ENCODE peak calls at places on chromosome 4, in five cellular contexts. R, Z, E, T and H are unnamed samples.

GRCh38 chr4:15025693-15026092 is 23.4 kb downstream of the CPEB2 start:
- ATAC-seq in R (no peak), T (no peak), Z (no peak), E (no peak), H (no peak)

GRCh38 chr4:40055379-40055872 is 1.2 kb upstream of the N4BP2 start:
- ATAC-seq in E (peak; percentile 3), R (no peak), Z (no peak), T (no peak), H (no peak)

GRCh38 chr4:3340703-3341088 is 47.9 kb downstream of the RGS12 start:
- ATAC-seq in E (no peak), T (peak; percentile 27), Z (peak; percentile 81), R (peak; percentile 49), H (no peak)

GRCh38 chr4:187814737-187815465 is 180.7 kb upstream of the ZFP42 start:
- ATAC-seq in Z (no peak), R (no peak), E (no peak), T (peak; percentile 38), H (no peak)

GRCh38 chr4:71449040-71449439 is 110.2 kb downstream of the SLC4A4 start:
- ATAC-seq in T (no peak), E (no peak), R (no peak), Z (no peak), H (no peak)

GRCh38 chr4:121457278-121457875 is 76.6 kb upstream of the QRFPR start:
- ATAC-seq in Z (no peak), R (no peak), T (no peak), E (no peak), H (no peak)

GRCh38 chr4:138222041-138222440 is 20.1 kb downstream of the SLC7A11 start:
- ATAC-seq in T (no peak), E (no peak), Z (no peak), R (no peak), H (peak; percentile 39)

GRCh38 chr4:119315036-119315435 is 6.9 kb downstream of the FABP2 start:
- ATAC-seq in E (no peak), R (no peak), Z (no peak), T (no peak), H (no peak)

GRCh38 chr4:85491527-85491926 is 16.6 kb downstream of the ARHGAP24 start:
- ATAC-seq in R (no peak), T (no peak), Z (no peak), E (peak; percentile 81), H (no peak)

GRCh38 chr4:26899991-26900390 is 39.4 kb downstream of the STIM2 start:
- ATAC-seq in R (no peak), E (peak; percentile 26), Z (no peak), T (peak; percentile 86), H (no peak)

GRCh38 chr4:27088491-27088890 is 227.8 kb downstream of the STIM2 start:
- ATAC-seq in T (no peak), R (no peak), E (peak; percentile 19), Z (peak; percentile 16), H (no peak)

GRCh38 chr4:89319756-89320155 is 12.2 kb upstream of the GPRIN3 start:
- ATAC-seq in R (no peak), T (no peak), E (no peak), Z (no peak), H (no peak)

GRCh38 chr4:137819964-137820383 is 287.7 kb upstream of the PCDH18 start:
- ATAC-seq in T (peak; percentile 78), Z (peak; percentile 69), E (peak; percentile 97), R (peak; percentile 97), H (no peak)

GRCh38 chr4:150938417-150938816 is 76.7 kb downstream of the LRBA start:
- ATAC-seq in R (no peak), Z (no peak), T (peak; percentile 30), E (no peak), H (no peak)

GRCh38 chr4:52197351-52197750 is 146.2 kb downstream of the SPATA18 start:
- ATAC-seq in E (no peak), T (no peak), R (no peak), Z (no peak), H (no peak)

GRCh38 chr4:32789026-32789608 is 2068.9 kb downstream of the PCDH7 start:
- ATAC-seq in R (no peak), T (no peak), Z (no peak), E (no peak), H (no peak)

GRCh38 chr4:174012135-174012923 is 271.1 kb downstream of the FBXO8 start:
- ATAC-seq in T (no peak), R (no peak), Z (peak; percentile 46), E (no peak), H (no peak)

GRCh38 chr4:143289370-143289769 is 47.3 kb upstream of the GAB1 start:
- ATAC-seq in R (no peak), T (no peak), E (no peak), Z (no peak), H (no peak)

GRCh38 chr4:30718021-30718888 is 1.9 kb upstream of the PCDH7 start:
- ATAC-seq in T (no peak), E (peak; percentile 10), Z (no peak), R (no peak), H (peak; percentile 19)

GRCh38 chr4:147955827-147956565 is 224.1 kb downstream of the ARHGAP10 start:
- ATAC-seq in R (no peak), Z (no peak), E (no peak), T (no peak), H (no peak)

GRCh38 chr4:166274775-166275174 is 401.7 kb downstream of the TLL1 start:
- ATAC-seq in Z (no peak), E (no peak), R (no peak), T (no peak), H (no peak)

GRCh38 chr4:27178066-27178465 is 317.4 kb downstream of the STIM2 start:
- ATAC-seq in Z (no peak), T (no peak), E (no peak), R (no peak), H (no peak)

GRCh38 chr4:13264126-13264525 is 220.0 kb downstream of the RAB28 start:
- ATAC-seq in Z (no peak), R (no peak), T (no peak), E (no peak), H (no peak)

DNA sequence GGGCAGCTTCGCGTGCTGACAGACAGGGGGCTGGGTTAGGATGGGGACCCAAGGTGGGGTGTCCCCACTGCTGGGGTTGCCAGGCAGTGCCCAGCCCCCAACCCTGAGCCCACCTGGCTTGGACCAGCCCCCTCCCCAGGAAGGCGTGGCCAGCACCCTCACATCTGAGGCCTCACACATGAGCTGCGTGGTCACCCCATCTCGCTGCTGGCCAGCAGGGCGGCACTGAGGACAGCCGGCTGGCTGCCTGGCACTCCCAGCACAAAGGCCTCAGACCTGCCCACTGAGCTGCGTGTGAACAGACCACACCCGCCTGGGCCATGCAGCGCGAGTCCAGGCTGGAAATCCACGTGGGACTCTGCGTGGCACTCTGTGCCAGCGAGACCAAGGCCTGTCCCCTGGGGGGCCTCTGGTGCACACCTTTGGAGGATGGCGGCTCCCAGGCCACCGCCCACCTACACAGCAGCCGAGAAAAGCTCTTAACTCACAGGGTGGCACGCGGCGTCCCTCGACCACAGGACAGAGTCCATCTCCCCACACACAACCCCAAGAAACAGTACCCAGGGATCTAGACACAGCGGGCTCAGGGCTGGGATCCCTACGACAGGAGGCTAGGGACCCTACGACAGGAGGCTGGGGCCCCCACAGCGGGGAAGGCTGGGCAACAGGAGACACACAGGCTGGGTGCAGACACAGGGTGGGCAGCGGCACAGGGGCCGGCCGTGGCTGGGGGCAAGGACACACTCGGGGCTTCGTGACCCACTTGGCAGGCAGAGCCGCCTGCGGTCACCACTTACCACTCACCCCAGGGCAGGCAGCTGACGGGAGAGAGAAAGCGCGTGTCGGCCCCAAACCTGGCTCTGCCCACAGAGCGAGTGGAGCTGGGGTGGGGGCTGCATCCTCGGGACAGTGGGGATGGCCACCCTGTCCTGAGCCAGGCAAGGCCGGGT is 9.8 kb downstream of the DGKQ start:
- ATAC-seq in R (no peak), E (no peak), Z (no peak), T (no peak), H (no peak)
- TF ChIP-seq POLR2AphosphoS5 in R (no peak), E (no peak), Z (no peak), T (no peak), H (no peak)

GRCh38 chr4:168845897-168846296 is 164.2 kb downstream of the CBR4 start:
- ATAC-seq in Z (no peak), R (peak; percentile 42), T (no peak), E (peak; percentile 64), H (no peak)

GRCh38 chr4:168846414-168846813 is 163.6 kb downstream of the CBR4 start:
- ATAC-seq in T (no peak), E (no peak), R (no peak), Z (no peak), H (no peak)

GRCh38 chr4:168848977-168849687 is 160.9 kb downstream of the CBR4 start:
- ATAC-seq in R (no peak), Z (no peak), T (no peak), E (no peak), H (no peak)

GRCh38 chr4:168850016-168850415 is 160.0 kb downstream of the CBR4 start:
- ATAC-seq in T (no peak), E (no peak), Z (no peak), R (no peak), H (no peak)

DNA sequence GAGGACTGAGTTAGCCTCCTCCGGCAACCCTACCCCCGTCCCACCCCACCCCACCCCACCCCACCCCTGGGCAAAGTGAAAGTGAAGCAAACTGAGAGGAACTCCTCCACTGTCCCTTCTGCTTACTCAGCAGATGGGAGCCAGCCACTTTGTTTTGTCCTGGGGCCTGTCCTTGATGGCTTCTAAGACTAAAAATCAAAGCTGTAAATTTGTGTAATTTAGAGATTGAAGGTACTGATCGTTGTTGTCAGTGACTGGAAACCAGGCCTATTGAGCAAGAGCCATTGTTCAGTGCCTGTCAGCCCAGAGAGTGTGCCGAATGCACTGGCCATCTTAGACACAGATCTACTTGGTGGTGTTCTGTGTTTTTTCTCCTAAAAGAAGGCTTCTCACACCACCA is 161.9 kb downstream of the CBR4 start:
- ATAC-seq in T (no peak), R (peak; percentile 71), Z (no peak), E (peak; percentile 66), H (peak; percentile 42)
- H3K4me3 ChIP-seq in T (no peak overlapping the region), R (no peak overlapping the region), Z (peak overlapping the region; percentile 33), E (no peak overlapping the region), H (peak overlapping the region; percentile 23)

GRCh38 chr4:58767598-58767997 is 1657.4 kb upstream of the IGFBP7 start:
- ATAC-seq in R (no peak), Z (no peak), E (no peak), T (no peak), H (no peak)

GRCh38 chr4:58761563-58761962 is 1651.4 kb upstream of the IGFBP7 start:
- ATAC-seq in T (no peak), Z (no peak), E (peak; percentile 88), R (no peak), H (no peak)

GRCh38 chr4:58766763-58767162 is 1656.6 kb upstream of the IGFBP7 start:
- ATAC-seq in R (no peak), Z (no peak), E (no peak), T (no peak), H (no peak)
- TF ChIP-seq EP300 in R (no peak), Z (no peak), E (no peak), T (no peak), H (no peak)

GRCh38 chr4:146153964-146154536 is 21.5 kb upstream of the LSM6 start:
- ATAC-seq in T (no peak), Z (no peak), E (peak; percentile 60), R (no peak), H (no peak)
- TF ChIP-seq POLR2AphosphoS5 in T (no peak), Z (no peak), E (no peak), R (no peak), H (no peak)

GRCh38 chr4:145388043-145388442 is 93.6 kb upstream of the SMAD1 start:
- ATAC-seq in T (no peak), R (no peak), Z (no peak), E (no peak), H (no peak)
- H3K4me3 ChIP-seq in T (no peak overlapping the region), R (no peak overlapping the region), Z (no peak overlapping the region), E (no peak overlapping the region), H (no peak overlapping the region)

GRCh38 chr4:29113960-29114359 is 1606.2 kb upstream of the PCDH7 start:
- ATAC-seq in E (no peak), R (no peak), Z (no peak), T (no peak), H (no peak)
- TF ChIP-seq EP300 in E (no peak), R (no peak), Z (no peak), T (no peak), H (no peak)